ENCODE peak calls at places on chromosomes 2 and 18, in seven cellular contexts. J is CD8-positive, alpha-beta memory T cell; X is transverse colon; K is foreskin fibroblast; U is neuronal stem cell; D is GM12865; C is heart right ventricle. G is an unnamed sample.

GRCh38 chr2:117349687-117350086 is 464.8 kb upstream of the DDX18 start:
- DNase-seq in D (no peak), C (no peak), U (no peak), J (no peak), X (no peak), K (no peak), G (no peak)

GRCh38 chr2:108855194-108855593 is 68.6 kb downstream of the CCDC138 start:
- DNase-seq in D (peak; percentile 20), X (no peak), U (no peak), K (no peak), C (no peak), J (peak; percentile 41), G (no peak)

GRCh38 chr18:23057096-23057495 is 78.2 kb upstream of the CABLES1 start:
- DNase-seq in C (no peak), D (no peak), X (no peak), U (no peak), K (no peak), J (no peak), G (no peak)

GRCh38 chr2:230713331-230714121 is 884 bp downstream of the CAB39 start:
- DNase-seq in C (peak; percentile 19), J (peak; percentile 58), U (peak; percentile 20), X (peak; percentile 64), K (no peak), D (peak; percentile 51), G (peak; percentile 71)

GRCh38 chr2:160940271-160940670 is 220.0 kb upstream of the TANK start:
- DNase-seq in K (peak; percentile 55), J (no peak), U (no peak), X (no peak), C (no peak), D (no peak), G (no peak)

GRCh38 chr2:188979119-188979729 is 5.1 kb downstream of the COL3A1 start:
- DNase-seq in K (no peak), X (no peak), C (no peak), J (no peak), D (no peak), U (no peak), G (no peak)

GRCh38 chr2:139162957-139163356 is 382.8 kb upstream of the NXPH2 start:
- DNase-seq in U (no peak), D (no peak), C (no peak), J (no peak), X (no peak), K (no peak), G (no peak)

GRCh38 chr2:10301946-10302478 is 692 bp upstream of the HPCAL1 start:
- DNase-seq in J (peak; percentile 41), U (no peak), K (no peak), C (no peak), D (no peak), X (peak; percentile 19), G (no peak)

GRCh38 chr2:27370816-27371620 is 602 bp downstream of the SNX17 start:
- DNase-seq in D (peak; percentile 81), C (peak; percentile 45), X (peak; percentile 54), J (peak; percentile 22), K (no peak), U (no peak), G (peak; percentile 74)

GRCh38 chr2:46200100-46200690 is 97.0 kb upstream of the EPAS1 start:
- DNase-seq in D (peak; percentile 56), J (no peak), X (no peak), U (no peak), K (no peak), C (no peak), G (no peak)

GRCh38 chr2:204177977-204178522 is 241.5 kb downstream of the ICOS start:
- DNase-seq in K (no peak), C (peak; percentile 34), X (peak; percentile 57), D (peak; percentile 50), U (peak; percentile 35), J (peak; percentile 56), G (peak; percentile 18)

GRCh38 chr2:64831134-64831976 is 157.8 kb upstream of the SLC1A4 start:
- DNase-seq in U (peak; percentile 41), D (peak; percentile 92), X (peak; percentile 92), C (peak; percentile 82), K (peak; percentile 96), J (peak; percentile 74), G (peak; percentile 100)
- H3K4me3 ChIP-seq in U (no peak overlapping the region), D (peak overlapping the region; percentile 22), X (no peak overlapping the region), C (no peak overlapping the region), K (no peak overlapping the region), J (peak overlapping the region; percentile 33), G (no peak overlapping the region)

DNA sequence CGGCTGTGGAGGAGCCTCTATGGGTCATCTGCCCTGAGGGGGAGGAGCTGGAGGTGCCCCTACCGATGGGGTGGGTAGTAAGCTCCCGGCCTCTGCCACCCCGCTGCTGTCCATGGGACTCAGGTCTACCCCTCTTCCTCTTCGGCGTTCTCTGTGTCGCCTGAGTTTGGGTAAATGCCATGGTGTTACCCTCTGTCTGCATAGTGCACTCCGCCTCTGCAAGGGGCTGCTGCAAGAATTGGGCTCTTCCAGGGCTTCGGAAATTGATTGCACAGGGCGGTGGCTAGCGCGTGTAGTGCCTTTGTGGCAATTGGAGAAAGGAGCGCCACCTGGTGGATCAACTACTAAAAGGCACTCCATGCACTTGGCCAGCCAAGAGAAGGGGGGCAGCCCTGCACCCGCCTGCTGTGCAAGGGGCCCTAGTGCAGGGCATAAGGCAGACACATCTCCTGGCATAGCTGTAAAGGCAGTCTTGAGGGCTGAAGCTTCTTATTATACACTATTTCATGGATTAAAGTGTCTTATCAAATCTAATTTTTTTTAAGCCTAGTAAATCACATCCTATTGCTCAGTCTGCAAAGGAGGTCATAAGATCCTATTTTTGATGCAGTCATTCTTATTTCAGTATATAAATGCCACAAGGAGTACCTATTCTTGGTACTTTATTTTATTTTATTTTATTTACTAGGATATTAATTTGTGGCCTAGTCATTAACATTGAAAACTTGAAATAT is 308.9 kb downstream of the PDE11A start:
- DNase-seq in U (peak; percentile 77), X (peak; percentile 78), K (peak; percentile 38), D (peak; percentile 83), J (peak; percentile 66), C (peak; percentile 74), G (peak; percentile 77)
- H3K4me3 ChIP-seq in U (peak overlapping the region; percentile 1), X (no peak overlapping the region), K (no peak overlapping the region), D (no peak overlapping the region), J (no peak overlapping the region), C (no peak overlapping the region), G (no peak overlapping the region)

GRCh38 chr2:44450806-44451205 is 89.1 kb downstream of the CAMKMT start:
- DNase-seq in X (no peak), U (no peak), J (no peak), D (no peak), K (no peak), C (no peak), G (no peak)
- H3K4me3 ChIP-seq in X (no peak overlapping the region), U (no peak overlapping the region), J (no peak overlapping the region), D (no peak overlapping the region), K (no peak overlapping the region), C (no peak overlapping the region), G (no peak overlapping the region)

GRCh38 chr2:152468832-152469692 is 134.1 kb downstream of the FMNL2 start:
- DNase-seq in D (peak; percentile 61), K (no peak), X (peak; percentile 16), J (no peak), C (no peak), U (no peak), G (no peak)
- H3K4me3 ChIP-seq in D (peak overlapping the region; percentile 10), K (no peak overlapping the region), X (no peak overlapping the region), J (no peak overlapping the region), C (peak overlapping the region; percentile 14), U (no peak overlapping the region), G (no peak overlapping the region)

GRCh38 chr2:54454548-54454921 is 1.6 kb upstream of the SPTBN1 start:
- DNase-seq in K (no peak), J (no peak), C (no peak), D (no peak), X (no peak), U (no peak), G (no peak)
- H3K4me3 ChIP-seq in K (no peak overlapping the region), J (no peak overlapping the region), C (peak overlapping the region; percentile 79), D (no peak overlapping the region), X (no peak overlapping the region), U (no peak overlapping the region), G (no peak overlapping the region)

DNA sequence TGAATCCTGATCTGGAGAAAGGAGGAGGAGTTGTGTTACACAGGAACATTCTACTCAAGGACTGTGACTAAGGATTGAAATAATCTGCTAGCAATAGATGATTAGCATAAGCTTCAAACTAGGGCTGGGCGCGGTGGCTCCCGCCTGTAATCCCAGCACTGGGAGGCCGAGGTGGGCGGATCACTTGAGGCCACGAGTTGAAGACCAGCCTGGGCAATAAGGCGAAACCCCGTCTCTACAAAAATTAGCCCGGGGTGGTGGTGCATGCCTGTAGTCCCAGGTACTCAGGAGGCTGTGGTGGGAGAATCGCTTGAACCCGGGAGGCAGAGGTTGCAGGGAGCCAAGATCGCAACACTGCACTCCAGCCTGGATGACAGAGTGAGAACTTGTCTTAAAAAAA is 1.5 kb downstream of the TRMT61B start:
- DNase-seq in J (no peak), D (no peak), X (no peak), U (no peak), C (no peak), K (no peak), G (no peak)
- H3K4me3 ChIP-seq in J (peak overlapping the region; percentile 100), D (peak overlapping the region; percentile 67), X (no peak overlapping the region), U (no peak overlapping the region), C (peak overlapping the region; percentile 94), K (peak overlapping the region; percentile 99), G (no peak overlapping the region)

DNA sequence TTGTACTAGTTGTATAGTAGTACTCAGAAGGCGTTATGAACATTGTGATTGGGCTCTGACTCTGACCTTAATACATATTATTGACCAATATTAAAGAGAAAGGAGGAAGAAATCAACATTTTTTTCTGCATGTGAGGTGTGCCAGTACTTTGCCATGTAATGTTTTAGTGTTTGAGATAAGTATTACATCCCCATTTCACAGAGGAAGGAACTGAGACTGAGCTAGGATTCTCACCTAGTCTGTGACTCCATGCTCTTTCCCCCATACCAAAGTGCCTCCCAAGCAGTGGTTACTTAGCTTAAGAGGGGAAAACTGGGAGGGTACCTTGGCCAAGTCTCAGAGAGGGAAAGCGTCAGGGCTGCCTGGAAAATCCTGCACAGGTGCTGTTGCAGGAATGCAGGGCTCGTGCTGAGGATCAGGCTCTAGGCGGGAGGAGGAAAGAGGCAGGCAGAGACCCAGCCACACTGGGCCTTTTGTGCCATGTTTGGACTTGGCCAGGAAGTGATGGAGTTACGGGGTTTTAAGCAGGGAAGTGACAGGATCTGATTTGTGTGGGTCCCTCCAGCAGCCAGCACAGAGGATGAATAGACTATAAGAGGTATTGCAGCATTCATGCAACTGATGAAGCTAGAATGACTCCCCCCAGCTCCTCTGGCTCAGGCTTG is 1.7 kb downstream of the PNKD start:
- DNase-seq in X (no peak), K (no peak), C (no peak), D (no peak), J (no peak), U (no peak), G (no peak)
- H3K4me3 ChIP-seq in X (no peak overlapping the region), K (peak overlapping the region; percentile 99), C (peak overlapping the region; percentile 0), D (no peak overlapping the region), J (peak overlapping the region; percentile 88), U (no peak overlapping the region), G (no peak overlapping the region)

G was measured in SJSA1.